ENCODE peak calls at places on chromosomes 11 and 22, in eight cellular contexts. C is activated CD4-positive, alpha-beta T cell treated with anti-CD3 and anti-CD28 coated beads for 24 hours; P is iris pigment epithelial cell; N is stimulated activated CD4-positive, alpha-beta T cell treated with anti-CD3 and anti-CD28 coated beads, Interleukin-1b, Interleukin-23, amount 100 ng/mL, for 4 hours; S is NCI-H748 treated with DMSO at 0.1 percent for 48 hours; W is fibroblast of gingiva; U is NCI-H774; X is GM13976. I is an unnamed sample.

GRCh38 chr22:21098099-21098671 is 52.4 kb downstream of the LRRC74B start:
- DNase-seq in C (no peak), P (no peak), N (no peak), S (no peak), W (no peak), U (no peak), X (no peak), I (no peak)

GRCh38 chr11:118277312-118277711 is 13.2 kb upstream of the MPZL2 start:
- DNase-seq in C (no peak), P (peak; percentile 57), N (no peak), S (no peak), W (no peak), U (no peak), X (no peak), I (no peak)

GRCh38 chr22:47195156-47195675 is 432.8 kb downstream of the TBC1D22A start:
- DNase-seq in C (no peak), P (no peak), N (no peak), S (no peak), W (no peak), U (no peak), X (no peak), I (no peak)

GRCh38 chr11:57491371-57492061 is 24.0 kb downstream of the SLC43A1 start:
- DNase-seq in C (peak; percentile 45), P (peak; percentile 14), N (peak; percentile 47), S (no peak), W (peak; percentile 12), U (no peak), X (peak; percentile 74), I (no peak)

GRCh38 chr11:10694481-10695239 is 1.1 kb upstream of the IRAG1 start:
- DNase-seq in C (no peak), P (peak; percentile 70), N (no peak), S (no peak), W (peak; percentile 28), U (no peak), X (no peak), I (no peak)

GRCh38 chr11:118111019-118111743 is 24.4 kb upstream of the SMIM35 start:
- DNase-seq in C (no peak), P (no peak), N (no peak), S (no peak), W (no peak), U (no peak), X (no peak), I (no peak)

GRCh38 chr22:36770116-36770945 is 5.6 kb downstream of the IFT27 start:
- DNase-seq in C (no peak), P (no peak), N (no peak), S (no peak), W (no peak), U (no peak), X (no peak), I (no peak)

GRCh38 chr11:120807414-120808150 is 216.3 kb upstream of the TBCEL start:
- DNase-seq in C (no peak), P (peak; percentile 85), N (no peak), S (no peak), W (peak; percentile 30), U (no peak), X (no peak), I (no peak)

GRCh38 chr11:102385053-102385976 is 38.3 kb downstream of the BIRC2 start:
- DNase-seq in C (no peak), P (no peak), N (no peak), S (no peak), W (no peak), U (no peak), X (no peak), I (no peak)

GRCh38 chr11:45226901-45227300 is 59.2 kb downstream of the SYT13 start:
- DNase-seq in C (no peak), P (no peak), N (no peak), S (no peak), W (no peak), U (no peak), X (no peak), I (no peak)

GRCh38 chr11:131246589-131247164 is 123.7 kb upstream of the NTM start:
- DNase-seq in C (peak; percentile 0), P (no peak), N (no peak), S (peak; percentile 24), W (no peak), U (no peak), X (no peak), I (no peak)

GRCh38 chr11:11569936-11570491 is 51.8 kb downstream of the GALNT18 start:
- DNase-seq in C (no peak), P (no peak), N (no peak), S (no peak), W (no peak), U (no peak), X (no peak), I (no peak)

GRCh38 chr11:17013548-17014320 is 480 bp downstream of the PLEKHA7 start:
- DNase-seq in C (no peak), P (no peak), N (peak; percentile 14), S (peak; percentile 27), W (no peak), U (peak; percentile 31), X (peak; percentile 53), I (peak; percentile 35)

GRCh38 chr11:11211888-11212287 is 141.2 kb downstream of the CSNK2A3 start:
- DNase-seq in C (no peak), P (no peak), N (no peak), S (no peak), W (no peak), U (no peak), X (no peak), I (no peak)

GRCh38 chr11:20353829-20354434 is 9.6 kb upstream of the HTATIP2 start:
- DNase-seq in C (no peak), P (peak; percentile 50), N (no peak), S (peak; percentile 68), W (no peak), U (peak; percentile 36), X (peak; percentile 35), I (no peak)

GRCh38 chr11:64268687-64269379 is 15.6 kb downstream of the BAD start:
- DNase-seq in C (peak; percentile 50), P (peak; percentile 58), N (peak; percentile 45), S (no peak), W (peak; percentile 63), U (no peak), X (peak; percentile 72), I (peak; percentile 93)

GRCh38 chr11:70729949-70730348 is 331.6 kb downstream of the CTTN start:
- DNase-seq in C (no peak), P (no peak), N (no peak), S (no peak), W (no peak), U (no peak), X (no peak), I (no peak)

GRCh38 chr22:41565403-41566054 is 4.7 kb downstream of the CSDC2 start:
- DNase-seq in C (no peak), P (peak; percentile 80), N (no peak), S (no peak), W (peak; percentile 60), U (no peak), X (no peak), I (peak; percentile 82)

GRCh38 chr11:24389575-24389974 is 107.3 kb upstream of the LUZP2 start:
- DNase-seq in C (no peak), P (no peak), N (no peak), S (no peak), W (no peak), U (no peak), X (no peak), I (no peak)

I was measured in ovary.